ENCODE peak calls at places on chromosomes 16 and 17, in eight cellular contexts. O is mucosa of gallbladder; P is H54; D is GM12865; V is GM04504; R is brain microvascular endothelial cell; I is activated CD8-positive, alpha-beta memory T cell treated with anti-CD3 and anti-CD28 coated beads for 4 hours; U is RPMI8226. T is an unnamed sample.

GRCh38 chr16:51061355-51061754 is 89.7 kb downstream of the SALL1 start:
- DNase-seq in D (no peak), O (no peak), R (no peak), I (no peak), V (no peak), U (no peak), P (no peak), T (no peak)

GRCh38 chr17:82962163-82962720 is 117.2 kb upstream of the METRNL start:
- DNase-seq in P (peak; percentile 18), D (no peak), I (no peak), O (no peak), U (no peak), V (no peak), R (no peak), T (peak; percentile 12)

GRCh38 chr16:68382296-68382718 is 66.0 kb downstream of the SMPD3 start:
- DNase-seq in P (no peak), O (no peak), R (no peak), U (peak; percentile 96), I (no peak), D (peak; percentile 58), V (no peak), T (no peak)

GRCh38 chr17:2844386-2844785 is 48.1 kb downstream of the RAP1GAP2 start:
- DNase-seq in P (no peak), D (no peak), U (no peak), O (no peak), V (no peak), R (no peak), I (no peak), T (no peak)

GRCh38 chr17:79566251-79566955 is 44.4 kb downstream of the RBFOX3 start:
- DNase-seq in P (no peak), V (no peak), R (no peak), D (no peak), U (no peak), O (no peak), I (no peak), T (no peak)

GRCh38 chr16:6484931-6485330 is 847.7 kb upstream of the RBFOX1 start:
- DNase-seq in P (no peak), O (no peak), V (no peak), D (no peak), I (no peak), R (no peak), U (no peak), T (no peak)

GRCh38 chr16:87740909-87741424 is 24.8 kb downstream of the KLHDC4 start:
- DNase-seq in U (no peak), I (no peak), R (peak; percentile 23), O (no peak), D (no peak), P (no peak), V (peak; percentile 21), T (peak; percentile 79)

GRCh38 chr17:75130632-75131277 is 787 bp downstream of the NT5C start:
- DNase-seq in V (no peak), U (peak; percentile 46), D (peak; percentile 68), O (no peak), P (no peak), R (peak; percentile 51), I (no peak), T (peak; percentile 70)

GRCh38 chr16:51880776-51881175 is 666.2 kb downstream of the TOX3 start:
- DNase-seq in O (no peak), V (peak; percentile 28), D (no peak), U (no peak), I (no peak), P (peak; percentile 10), R (peak; percentile 83), T (peak; percentile 75)

GRCh38 chr17:74604748-74605147 is 12.7 kb upstream of the CD300LD start:
- DNase-seq in O (no peak), P (no peak), V (no peak), D (no peak), I (no peak), U (no peak), R (no peak), T (no peak)

GRCh38 chr17:45384047-45384799 is 48.4 kb downstream of the ARHGAP27 start:
- DNase-seq in V (no peak), U (peak; percentile 46), D (no peak), O (no peak), I (no peak), R (no peak), P (no peak), T (no peak)